ENCODE peak calls at places on chromosomes 6 and 20, in eight cellular contexts. Q is sigmoid colon; G is SHP77; I is activated gamma-delta T cell treated with anti-CD3 and anti-CD28 coated beads, Interleukin-2, amount 50 U/mL, for 16 hours; D is HCEC 1CT; A is psoas muscle; W is uterus; C is SK-MEL-5. T is an unnamed sample.

GRCh38 chr20:53800883-53801604 is 207.4 kb upstream of the ZNF217 start:
- DNase-seq in Q (no peak), G (no peak), I (no peak), D (no peak), A (no peak), W (no peak), C (no peak), T (no peak)

GRCh38 chr6:42901538-42901957 is 14.3 kb upstream of the PTCRA start:
- DNase-seq in Q (peak), G (peak), I (peak), D (peak), A (peak), W (peak), C (peak), T (peak)

GRCh38 chr6:166330612-166331011 is 11.7 kb downstream of the SFT2D1 start:
- DNase-seq in Q (no peak), G (no peak), I (no peak), D (peak), A (peak), W (no peak), C (peak), T (no peak)

GRCh38 chr6:70860044-70860443 is 96.8 kb downstream of the B3GAT2 start:
- DNase-seq in Q (no peak), G (no peak), I (no peak), D (peak), A (no peak), W (no peak), C (no peak), T (no peak)

GRCh38 chr20:32168184-32168910 is 39.2 kb downstream of the PLAGL2 start:
- DNase-seq in Q (peak), G (no peak), I (no peak), D (peak), A (no peak), W (no peak), C (peak), T (peak)

GRCh38 chr6:75376347-75377024 is 91.9 kb upstream of the TMEM30A start:
- DNase-seq in Q (no peak), G (no peak), I (no peak), D (peak), A (no peak), W (no peak), C (peak), T (peak)

GRCh38 chr20:46074006-46074405 is 15.8 kb downstream of the NCOA5 start:
- DNase-seq in Q (no peak), G (no peak), I (no peak), D (no peak), A (no peak), W (no peak), C (no peak), T (no peak)

GRCh38 chr6:147974376-147974775 is 368.3 kb upstream of the SASH1 start:
- DNase-seq in Q (no peak), G (peak), I (no peak), D (peak), A (no peak), W (no peak), C (peak), T (peak)

GRCh38 chr6:16284472-16284871 is 46.1 kb downstream of the GMPR start:
- DNase-seq in Q (no peak), G (no peak), I (no peak), D (no peak), A (peak), W (no peak), C (no peak), T (no peak)

T was measured in HT1080.